ENCODE peak calls at places on chromosome 5, in five cellular contexts. B is uterus, W is MM.1S, N is AG04450, C is T-helper 17 cell. G is an unnamed sample. For H3K9me3, the result is how much of the 10 kb centered on the place peaks cover.

GRCh38 chr5:34598177-34598794 is 57.8 kb upstream of the RAI14 start:
- DNase-seq in B (peak), W (no peak), N (peak), C (no peak), G (peak)

GRCh38 chr5:62937661-62938558 is 359.3 kb downstream of the LRRC70 start:
- DNase-seq in B (no peak), W (no peak), N (no peak), C (no peak), G (peak)

GRCh38 chr5:140855772-140856674 is at the start of gene PCDHA10:
- DNase-seq in B (no peak), W (no peak), N (no peak), C (no peak), G (no peak)

GRCh38 chr5:7897014-7897600 is 28.2 kb downstream of the MTRR start:
- DNase-seq in B (no peak), W (no peak), N (no peak), C (no peak), G (no peak)

GRCh38 chr5:117594165-117594564 is 1019.5 kb upstream of the SEMA6A start:
- DNase-seq in B (no peak), W (no peak), N (no peak), C (no peak), G (peak)

GRCh38 chr5:14851067-14851422 is 20.5 kb downstream of the ANKH start:
- DNase-seq in B (no peak), W (no peak), N (no peak), C (no peak), G (no peak)

GRCh38 chr5:66307647-66308257 is 163.7 kb downstream of the SREK1 start:
- DNase-seq in B (no peak), W (peak), N (peak), C (no peak), G (peak)

GRCh38 chr5:35788724-35789123 is 68.0 kb upstream of the IL7R start:
- DNase-seq in B (no peak), W (no peak), N (no peak), C (no peak), G (no peak)

GRCh38 chr5:111028865-111029264 is 42.6 kb upstream of the TSLP start:
- DNase-seq in B (no peak), W (no peak), N (no peak), C (no peak), G (no peak)

GRCh38 chr5:96256795-96257470 is 176.1 kb downstream of the PCSK1 start:
- DNase-seq in B (peak), W (no peak), N (peak), C (no peak), G (peak)

GRCh38 chr5:175821790-175822211 is 49.6 kb upstream of the CPLX2 start:
- DNase-seq in B (no peak), W (no peak), N (no peak), C (no peak), G (no peak)

GRCh38 chr5:68126871-68127270 is 88.7 kb upstream of the PIK3R1 start:
- DNase-seq in B (no peak), W (no peak), N (no peak), C (no peak), G (no peak)

GRCh38 chr5:76867827-76868693 is 18.2 kb downstream of the S100Z start:
- DNase-seq in B (peak), W (peak), N (peak), C (peak), G (peak)

GRCh38 chr5:136193396-136193935 is 504 bp upstream of the SMIM32 start:
- DNase-seq in B (no peak), W (no peak), N (no peak), C (no peak), G (no peak)

GRCh38 chr5:163773181-163773580 is 267.8 kb downstream of the MAT2B start:
- DNase-seq in B (no peak), W (no peak), N (no peak), C (no peak), G (no peak)

GRCh38 chr5:171750316-171750788 is 35.3 kb upstream of the SMIM23 start:
- DNase-seq in B (peak), W (no peak), N (no peak), C (no peak), G (peak)

GRCh38 chr5:66540078-66540477 is 56.1 kb upstream of the MAST4 start:
- DNase-seq in B (no peak), W (no peak), N (no peak), C (no peak), G (no peak)

GRCh38 chr5:54761213-54761701 is 224.1 kb downstream of the ESM1 start:
- DNase-seq in B (peak), W (no peak), N (peak), C (no peak), G (no peak)

GRCh38 chr5:143569722-143570567 is 166.5 kb upstream of the NR3C1 start:
- DNase-seq in B (no peak), W (no peak), N (no peak), C (no peak), G (no peak)

GRCh38 chr5:42555797-42556196 is 132.6 kb downstream of the GHR start:
- DNase-seq in B (no peak), W (no peak), N (no peak), C (no peak), G (no peak)

GRCh38 chr5:142602720-142603245 is 83.1 kb downstream of the FGF1 start:
- DNase-seq in B (no peak), W (no peak), N (no peak), C (no peak), G (no peak)

GRCh38 chr5:75603835-75604234 is 7.4 kb upstream of the ANKDD1B start:
- DNase-seq in B (no peak), W (no peak), N (no peak), C (no peak), G (no peak)

GRCh38 chr5:168023190-168023589 is 268.3 kb upstream of the WWC1 start:
- DNase-seq in B (peak), W (no peak), N (no peak), C (no peak), G (peak)

GRCh38 chr5:97986069-97986468 is 787.4 kb upstream of the RGMB start:
- DNase-seq in B (no peak), W (no peak), N (no peak), C (no peak), G (no peak)

GRCh38 chr5:97943036-97943435 is 760.0 kb upstream of the RIOK2 start:
- DNase-seq in B (no peak), W (no peak), N (no peak), C (no peak), G (no peak)

GRCh38 chr5:159912033-159912800 is 4.1 kb upstream of the ADRA1B start:
- DNase-seq in B (no peak), W (no peak), N (no peak), C (no peak), G (no peak)

GRCh38 chr5:142979636-142980035 is 209.5 kb downstream of the ARHGAP26 start:
- DNase-seq in B (no peak), W (no peak), N (no peak), C (no peak), G (peak)

GRCh38 chr5:132774896-132775295 is 2.1 kb downstream of the SEPTIN8 start:
- DNase-seq in B (no peak), W (no peak), N (no peak), C (no peak), G (no peak)

GRCh38 chr5:14806452-14806851 is 65.1 kb downstream of the ANKH start:
- DNase-seq in B (no peak), W (no peak), N (peak), C (no peak), G (no peak)

GRCh38 chr5:180860273-180860886 is 696 bp downstream of the ZFP62 start:
- DNase-seq in B (no peak), W (peak), N (no peak), C (peak), G (peak)

GRCh38 chr5:78508231-78508765 is 140.3 kb downstream of the LHFPL2 start:
- DNase-seq in B (no peak), W (no peak), N (peak), C (no peak), G (peak)
- H3K9me3 ChIP-seq in B (under half), W (under half), N (under half), C (under half), G (under half)

DNA sequence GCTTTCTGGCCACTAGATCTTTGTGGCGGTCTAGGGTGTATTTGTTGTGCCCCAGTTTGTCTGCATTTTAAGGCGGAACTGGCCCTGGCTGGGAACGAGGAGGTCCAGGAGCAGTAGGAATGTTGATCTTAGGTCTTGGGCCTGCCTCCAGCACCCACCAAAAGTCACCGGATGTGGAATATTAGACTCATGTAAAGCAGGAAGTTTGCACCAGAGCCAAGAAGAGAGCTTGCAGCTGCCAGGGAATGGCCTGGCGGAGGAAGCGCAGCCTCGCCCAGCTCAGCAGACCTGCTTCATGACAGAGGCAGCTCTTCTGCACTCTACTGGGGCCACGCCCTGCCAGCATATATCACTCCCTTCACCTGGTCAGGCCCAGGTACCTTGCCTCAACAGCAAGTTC is 3.3 kb downstream of the GPX3 start:
- DNase-seq in B (no peak), W (no peak), N (no peak), C (no peak), G (no peak)
- H3K9me3 ChIP-seq in B (under half), W (under half), N (under half), C (under half), G (under half)

GRCh38 chr5:179065703-179066102 is 5.5 kb downstream of the ZNF354C start:
- DNase-seq in B (no peak), W (peak), N (no peak), C (no peak), G (no peak)
- H3K9me3 ChIP-seq in B (under half), W (under half), N (half or more), C (under half), G (under half)

DNA sequence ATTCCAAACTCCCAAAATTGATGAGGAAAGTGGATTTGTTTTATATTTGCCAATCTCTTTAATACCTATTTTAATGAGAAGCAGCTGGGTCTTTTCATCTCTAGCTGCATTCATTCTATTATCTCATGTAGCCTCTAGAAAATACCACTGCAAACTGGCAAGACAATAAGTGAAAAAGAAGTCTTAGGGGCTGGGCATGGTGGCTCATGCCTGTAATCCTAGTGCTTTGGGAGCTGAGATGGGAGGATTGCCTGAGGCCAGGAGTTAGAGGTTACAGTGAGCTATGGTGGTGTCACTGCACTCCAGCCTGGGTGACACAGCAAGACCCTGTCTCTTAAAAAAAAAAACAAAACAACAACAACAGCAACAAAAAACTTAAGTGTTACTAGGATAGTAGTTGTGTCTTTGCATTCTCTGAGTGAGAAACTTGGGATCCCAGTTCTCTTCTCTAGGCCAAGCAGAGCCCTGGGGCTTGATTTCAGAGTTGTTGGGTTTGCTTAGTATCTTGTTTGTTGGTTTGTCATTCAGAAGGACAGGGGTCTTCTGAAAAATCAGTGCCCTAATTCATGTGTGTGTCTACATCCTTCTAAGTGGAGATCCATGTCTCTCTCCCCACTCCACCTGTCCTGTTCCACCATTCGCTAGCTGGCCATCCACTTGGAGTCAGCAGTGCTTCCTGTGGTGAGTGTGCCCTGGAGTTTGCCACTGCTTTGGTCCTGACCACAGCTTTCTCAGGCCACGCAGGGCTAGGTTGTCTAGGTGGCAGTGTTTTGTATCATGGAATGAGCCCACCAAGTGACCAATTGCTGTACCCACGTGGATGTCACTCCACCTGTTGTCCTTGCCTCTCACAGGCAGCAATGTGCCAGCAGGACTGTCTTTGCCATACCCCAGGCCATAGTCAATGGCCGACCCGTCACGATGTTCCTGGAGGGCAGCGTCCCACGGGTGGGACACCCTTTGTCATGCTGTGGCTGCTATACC is 19.5 kb downstream of the MARCHF6 start:
- DNase-seq in B (no peak), W (no peak), N (no peak), C (no peak), G (no peak)
- H3K9me3 ChIP-seq in B (under half), W (under half), N (under half), C (under half), G (under half)

DNA sequence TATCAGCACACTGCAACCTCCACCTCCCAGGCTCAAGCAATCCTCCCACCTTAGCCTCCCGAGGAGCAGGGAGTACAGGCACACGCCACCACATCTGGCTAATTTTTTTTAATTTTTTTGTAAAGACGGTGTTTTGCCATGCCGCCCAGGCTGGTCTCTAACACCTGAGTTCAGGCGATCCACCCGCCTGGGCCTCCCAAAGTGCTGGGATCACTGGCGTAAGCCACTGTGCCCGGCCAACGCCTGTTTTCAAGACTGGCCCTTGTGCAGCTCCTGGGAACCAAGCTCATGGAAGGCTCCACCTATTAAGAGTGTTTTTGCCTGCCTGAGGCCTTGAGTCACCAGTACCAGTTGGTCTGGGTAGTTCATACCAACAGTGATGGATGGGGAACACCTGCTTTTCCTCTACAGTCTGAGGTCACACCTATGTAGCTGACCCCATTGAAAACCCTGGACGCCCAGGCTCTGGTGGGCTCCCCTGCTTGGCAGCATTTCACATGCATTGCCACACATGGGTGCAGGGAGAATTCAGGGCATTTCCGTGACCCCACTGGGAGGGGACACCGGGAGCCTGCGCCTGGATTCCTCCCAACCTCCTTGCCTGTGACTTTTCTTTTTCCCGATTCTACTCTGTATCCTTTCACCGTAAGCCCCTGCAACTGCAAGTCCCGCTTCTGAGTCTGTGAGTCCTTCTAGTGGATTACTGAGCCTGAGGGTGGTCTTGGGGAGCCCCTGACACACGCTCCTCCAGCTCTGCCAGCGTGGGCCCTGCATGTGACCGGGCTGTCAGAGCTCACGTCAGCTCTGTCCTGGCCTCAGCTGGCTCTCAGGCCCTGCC is 63.5 kb downstream of the ZNF354C start:
- DNase-seq in B (no peak), W (no peak), N (no peak), C (no peak), G (peak)
- H3K9me3 ChIP-seq in B (under half), W (under half), N (half or more), C (under half), G (under half)

GRCh38 chr5:3077684-3078083 is 326.2 kb upstream of the IRX2 start:
- DNase-seq in B (no peak), W (no peak), N (no peak), C (no peak), G (no peak)

GRCh38 chr5:3080366-3080765 is 328.9 kb upstream of the IRX2 start:
- DNase-seq in B (no peak), W (no peak), N (no peak), C (no peak), G (no peak)

GRCh38 chr5:3075309-3075708 is 323.8 kb upstream of the IRX2 start:
- DNase-seq in B (no peak), W (no peak), N (no peak), C (no peak), G (no peak)
- H3K9me3 ChIP-seq in B (under half), W (under half), N (half or more), C (under half), G (under half)

GRCh38 chr5:2260211-2260985 is 377.7 kb upstream of the IRX4 start:
- DNase-seq in B (no peak), W (no peak), N (no peak), C (no peak), G (no peak)

GRCh38 chr5:2256646-2257288 is 374.0 kb upstream of the IRX4 start:
- DNase-seq in B (no peak), W (no peak), N (no peak), C (no peak), G (peak)

GRCh38 chr5:2257326-2258244 is 374.9 kb upstream of the IRX4 start:
- DNase-seq in B (no peak), W (no peak), N (no peak), C (no peak), G (no peak)

GRCh38 chr5:2259494-2260107 is 376.9 kb upstream of the IRX4 start:
- DNase-seq in B (no peak), W (peak), N (no peak), C (no peak), G (no peak)

GRCh38 chr5:2258861-2259260 is 376.1 kb upstream of the IRX4 start:
- DNase-seq in B (no peak), W (no peak), N (no peak), C (no peak), G (no peak)
- H3K9me3 ChIP-seq in B (under half), W (under half), N (half or more), C (under half), G (under half)

GRCh38 chr5:127359502-127359901 is 68.9 kb downstream of the MEGF10 start:
- DNase-seq in B (no peak), W (no peak), N (no peak), C (no peak), G (no peak)

GRCh38 chr5:127358274-127358673 is 67.7 kb downstream of the MEGF10 start:
- DNase-seq in B (no peak), W (no peak), N (no peak), C (no peak), G (peak)

GRCh38 chr5:127355342-127355741 is 64.7 kb downstream of the MEGF10 start:
- DNase-seq in B (no peak), W (no peak), N (no peak), C (no peak), G (no peak)

GRCh38 chr5:127363403-127363802 is 72.8 kb downstream of the MEGF10 start:
- DNase-seq in B (no peak), W (no peak), N (no peak), C (no peak), G (no peak)

DNA sequence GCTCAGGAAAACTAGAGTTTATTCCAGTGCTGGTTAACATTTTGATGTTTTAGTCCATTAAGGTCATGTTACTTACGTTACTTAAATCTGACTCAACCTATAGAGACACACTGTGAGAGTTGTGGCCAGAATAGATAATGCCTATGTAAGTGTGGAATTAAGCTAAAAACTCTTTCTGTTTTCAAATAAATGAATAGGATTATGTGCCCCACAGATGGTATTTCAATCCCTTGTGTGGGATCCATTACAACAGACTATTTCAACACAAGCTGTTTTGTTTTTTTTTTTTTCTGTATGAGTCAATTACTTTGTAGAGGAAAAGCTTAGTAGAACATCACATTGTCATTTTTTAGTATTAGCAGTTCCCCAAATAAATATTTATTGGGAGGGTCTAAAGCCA is 68.2 kb downstream of the MEGF10 start:
- DNase-seq in B (no peak), W (no peak), N (no peak), C (no peak), G (peak)
- H3K9me3 ChIP-seq in B (under half), W (under half), N (under half), C (under half), G (under half)

GRCh38 chr5:119304439-119304838 is 51.4 kb upstream of the TNFAIP8 start:
- DNase-seq in B (no peak), W (no peak), N (no peak), C (no peak), G (no peak)
- H3K9me3 ChIP-seq in B (under half), W (under half), N (under half), C (under half), G (under half)